ENCODE peak calls at places on chromosomes 11 and 22, in six cellular contexts. A is A549, I is K562, R is HCT116, U is right lobe of liver, F is lower leg skin. E is an unnamed sample.

GRCh38 chr22:17133137-17133536 is 12.0 kb upstream of the TMEM121B start:
- DNase-seq in A (no peak), I (no peak), R (no peak), U (no peak), F (no peak), E (no peak)

GRCh38 chr11:43774786-43775185 is 94.2 kb downstream of the HSD17B12 start:
- DNase-seq in A (no peak), I (no peak), R (no peak), U (no peak), F (no peak), E (no peak)

GRCh38 chr11:114256176-114256897 is 39.9 kb upstream of the NNMT start:
- DNase-seq in A (no peak), I (no peak), R (no peak), U (no peak), F (no peak), E (no peak)

GRCh38 chr11:12045914-12046635 is 37.6 kb upstream of the DKK3 start:
- DNase-seq in A (no peak), I (no peak), R (no peak), U (no peak), F (no peak), E (no peak)

GRCh38 chr11:121958323-121958977 is 157.6 kb downstream of the BLID start:
- DNase-seq in A (no peak), I (no peak), R (no peak), U (no peak), F (no peak), E (no peak)

GRCh38 chr22:18152519-18152918 is 2.5 kb downstream of the USP18 start:
- DNase-seq in A (no peak), I (no peak), R (no peak), U (no peak), F (no peak), E (no peak)

GRCh38 chr11:25317221-25317620 is 820.4 kb downstream of the LUZP2 start:
- DNase-seq in A (no peak), I (no peak), R (no peak), U (no peak), F (no peak), E (no peak)

GRCh38 chr11:66543263-66544107 is 2.4 kb downstream of the ZDHHC24 start:
- DNase-seq in A (no peak), I (no peak), R (no peak), U (peak; percentile 60), F (no peak), E (peak; percentile 75)

GRCh38 chr11:125342281-125342980 is 153.6 kb downstream of the FEZ1 start:
- DNase-seq in A (no peak), I (no peak), R (no peak), U (no peak), F (no peak), E (no peak)

GRCh38 chr11:75384438-75385080 is 14.8 kb upstream of the RPS3 start:
- DNase-seq in A (peak; percentile 88), I (peak; percentile 85), R (peak; percentile 68), U (peak; percentile 82), F (peak; percentile 60), E (peak; percentile 75)

GRCh38 chr22:32355760-32356159 is 1.9 kb upstream of the RFPL3 start:
- DNase-seq in A (no peak), I (no peak), R (peak; percentile 48), U (no peak), F (no peak), E (no peak)

GRCh38 chr11:10908215-10908990 is 50.5 kb upstream of the ZBED5 start:
- DNase-seq in A (no peak), I (peak; percentile 50), R (no peak), U (no peak), F (no peak), E (no peak)

GRCh38 chr11:73475549-73475948 is 99.3 kb downstream of the RELT start:
- DNase-seq in A (no peak), I (no peak), R (no peak), U (no peak), F (no peak), E (no peak)

GRCh38 chr11:99739464-99740089 is 718.8 kb downstream of the CNTN5 start:
- DNase-seq in A (peak; percentile 3), I (peak; percentile 8), R (no peak), U (no peak), F (no peak), E (peak; percentile 8)

GRCh38 chr22:46763051-46763705 is 728 bp downstream of the TBC1D22A start:
- DNase-seq in A (no peak), I (peak; percentile 32), R (no peak), U (no peak), F (no peak), E (peak; percentile 68)

GRCh38 chr11:123450593-123450992 is 20.5 kb downstream of the GRAMD1B start:
- DNase-seq in A (no peak), I (no peak), R (no peak), U (no peak), F (no peak), E (no peak)

GRCh38 chr11:13896175-13896989 is 66.1 kb upstream of the SPON1 start:
- DNase-seq in A (no peak), I (no peak), R (no peak), U (peak; percentile 35), F (no peak), E (no peak)

GRCh38 chr11:23226331-23226909 is 366.1 kb upstream of the CCDC179 start:
- DNase-seq in A (no peak), I (no peak), R (no peak), U (no peak), F (no peak), E (no peak)

GRCh38 chr11:3163241-3163981 is 1.7 kb downstream of the OSBPL5 start:
- DNase-seq in A (no peak), I (no peak), R (no peak), U (peak; percentile 8), F (no peak), E (peak; percentile 59)

GRCh38 chr11:109511598-109511997 is 89.6 kb downstream of the C11orf87 start:
- DNase-seq in A (no peak), I (no peak), R (no peak), U (no peak), F (no peak), E (no peak)

GRCh38 chr11:121494355-121495099 is 41.8 kb upstream of the SORL1-AS1 start:
- DNase-seq in A (no peak), I (no peak), R (no peak), U (no peak), F (no peak), E (no peak)

GRCh38 chr11:35742707-35743454 is 80.3 kb downstream of the TRIM44 start:
- DNase-seq in A (no peak), I (no peak), R (no peak), U (no peak), F (no peak), E (no peak)
- TF ChIP-seq POLR2A in A (no peak), I (no peak), R (no peak), U (no peak), F (no peak), E (no peak)

GRCh38 chr22:22891139-22891621 is 3.6 kb downstream of the IGLL5 start:
- DNase-seq in A (no peak), I (no peak), R (no peak), U (no peak), F (no peak), E (no peak)

GRCh38 chr22:22888509-22889353 is 1.1 kb downstream of the IGLL5 start:
- DNase-seq in A (no peak), I (peak; percentile 49), R (no peak), U (no peak), F (no peak), E (no peak)

GRCh38 chr22:22892096-22893052 is 4.8 kb downstream of the IGLL5 start:
- DNase-seq in A (no peak), I (no peak), R (no peak), U (no peak), F (no peak), E (no peak)

GRCh38 chr22:22887621-22888503 is at the start of gene IGLL5:
- DNase-seq in A (no peak), I (no peak), R (no peak), U (no peak), F (no peak), E (no peak)

GRCh38 chr22:22890085-22890484 is 2.5 kb downstream of the IGLL5 start:
- DNase-seq in A (no peak), I (no peak), R (no peak), U (no peak), F (no peak), E (no peak)
- TF ChIP-seq POLR2A in A (no peak), I (no peak), R (no peak), U (no peak), F (no peak), E (no peak)

GRCh38 chr22:38735126-38735464 is 20.7 kb downstream of the SUN2 start:
- DNase-seq in A (no peak), I (no peak), R (no peak), U (peak; percentile 17), F (no peak), E (no peak)

GRCh38 chr22:38734203-38735100 is 21.3 kb downstream of the SUN2 start:
- DNase-seq in A (no peak), I (no peak), R (no peak), U (no peak), F (no peak), E (no peak)

GRCh38 chr22:38732251-38732815 is 23.5 kb downstream of the SUN2 start:
- DNase-seq in A (no peak), I (no peak), R (no peak), U (peak; percentile 72), F (no peak), E (no peak)

GRCh38 chr22:38731703-38732161 is 24.1 kb downstream of the SUN2 start:
- DNase-seq in A (no peak), I (no peak), R (no peak), U (no peak), F (no peak), E (no peak)

GRCh38 chr22:38733329-38734202 is 22.2 kb downstream of the SUN2 start:
- DNase-seq in A (peak; percentile 60), I (peak; percentile 53), R (no peak), U (peak; percentile 80), F (no peak), E (peak; percentile 48)
- TF ChIP-seq POLR2A in A (no peak), I (peak; percentile 64), R (no peak), U (peak; percentile 39), F (no peak), E (peak; percentile 17)

DNA sequence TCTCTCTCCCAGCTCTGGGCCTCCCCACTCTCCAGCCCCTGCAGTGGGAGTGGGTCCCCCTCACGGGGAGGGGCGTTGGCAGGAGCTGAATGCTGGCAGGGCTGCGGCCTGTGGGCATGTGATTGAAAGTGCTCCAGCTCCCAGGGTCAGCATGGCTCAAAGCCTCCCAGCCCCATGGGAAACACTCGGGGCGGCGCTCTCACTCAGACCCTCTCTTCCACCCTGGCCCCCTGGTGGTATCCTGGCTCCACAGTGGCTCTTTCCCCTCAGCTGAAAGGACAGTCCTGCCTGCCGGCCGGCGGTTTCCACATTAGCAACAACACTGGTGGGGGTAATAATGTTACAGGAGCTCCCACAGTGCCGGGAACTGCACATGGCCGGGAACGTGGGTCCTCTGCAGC is 35.5 kb downstream of the POLR3H start:
- DNase-seq in A (no peak), I (no peak), R (no peak), U (no peak), F (no peak), E (no peak)
- TF ChIP-seq POLR2A in A (no peak), I (no peak), R (no peak), U (no peak), F (no peak), E (no peak)

E was measured in erythroblast.